ENCODE peak calls at places on chromosomes 7 and 10, in five cellular contexts. O is lower leg skin, Q is T-helper 2 cell, B is uterus, F is HS-5. R is an unnamed sample.
A peak's percentile ranks its signal among the peaks of the same experiment; 100 is the strongest.

GRCh38 chr7:3461923-3462322 is 160.9 kb downstream of the SDK1 start:
- DNase-seq in O (no peak), F (no peak), Q (no peak), B (no peak), R (no peak)

GRCh38 chr10:35379226-35380137 is 43.2 kb downstream of the CCNY start:
- DNase-seq in B (no peak), F (no peak), O (no peak), Q (no peak), R (no peak)

GRCh38 chr10:69228151-69228550 is 8.0 kb downstream of the HKDC1 start:
- DNase-seq in B (no peak), F (no peak), Q (no peak), O (no peak), R (no peak)

GRCh38 chr7:118858651-118859149 is 634.2 kb downstream of the ANKRD7 start:
- DNase-seq in O (no peak), Q (no peak), B (no peak), F (no peak), R (no peak)

GRCh38 chr10:117112220-117112619 is 25.9 kb downstream of the VAX1 start:
- DNase-seq in B (no peak), O (no peak), F (no peak), Q (no peak), R (no peak)

GRCh38 chr10:71648595-71649320 is 70.8 kb downstream of the C10orf105 start:
- DNase-seq in Q (no peak), B (no peak), O (no peak), F (no peak), R (no peak)

GRCh38 chr10:88232029-88232895 is 350.9 kb downstream of the RNLS start:
- DNase-seq in F (no peak), O (peak; percentile 56), Q (no peak), B (peak; percentile 77), R (peak; percentile 49)

GRCh38 chr7:44284881-44285541 is 40.4 kb downstream of the CAMK2B start:
- DNase-seq in F (no peak), Q (peak; percentile 5), B (peak; percentile 7), O (no peak), R (no peak)

GRCh38 chr7:42763137-42763551 is 148.7 kb downstream of the C7orf25 start:
- DNase-seq in Q (no peak), O (no peak), F (no peak), B (no peak), R (no peak)

GRCh38 chr10:79391231-79392019 is 44.2 kb downstream of the PPIF start:
- DNase-seq in Q (peak; percentile 5), F (no peak), B (peak; percentile 36), O (no peak), R (no peak)

GRCh38 chr7:72404743-72405142 is 7.4 kb downstream of the CALN1 start:
- DNase-seq in O (no peak), Q (no peak), B (no peak), F (no peak), R (no peak)

GRCh38 chr10:62632071-62632809 is 172.3 kb upstream of the ADO start:
- DNase-seq in Q (no peak), O (no peak), B (no peak), F (no peak), R (peak; percentile 32)

GRCh38 chr10:16441106-16441850 is 4.5 kb downstream of the PTER start:
- DNase-seq in B (no peak), O (no peak), F (no peak), Q (no peak), R (no peak)

GRCh38 chr7:71752171-71752935 is 620.4 kb downstream of the GALNT17 start:
- DNase-seq in F (no peak), B (no peak), Q (no peak), O (no peak), R (peak; percentile 36)

GRCh38 chr7:37071124-37071523 is 346.8 kb upstream of the AOAH start:
- DNase-seq in O (no peak), F (no peak), Q (no peak), B (no peak), R (no peak)

GRCh38 chr7:112708236-112708635 is 82.0 kb downstream of the TMEM168 start:
- DNase-seq in Q (no peak), B (no peak), F (no peak), O (no peak), R (no peak)

GRCh38 chr10:123501148-123501547 is 165.0 kb upstream of the GPR26 start:
- DNase-seq in O (no peak), F (no peak), B (no peak), Q (no peak), R (no peak)

GRCh38 chr10:80313523-80313922 is 24.1 kb upstream of the MAT1A start:
- DNase-seq in F (no peak), B (no peak), O (no peak), Q (no peak), R (no peak)

GRCh38 chr10:58385784-58386112 is 538 bp downstream of the TFAM start:
- DNase-seq in F (no peak), Q (no peak), B (peak; percentile 16), O (peak; percentile 19), R (peak; percentile 30)

R was measured in lung.